ENCODE peak calls at places on chromosomes 7 and 10, in six cellular contexts. Y is astrocyte, U is glutamatergic neuron, X is heart left ventricle, G is WTC11, S is mesothelial cell of epicardium. W is an unnamed sample.

GRCh38 chr7:128886391-128887168 is 23.9 kb downstream of the ATP6V1F start:
- DNase-seq in S (no peak), G (no peak), U (no peak), Y (no peak), X (peak), W (no peak)

GRCh38 chr7:157612009-157612663 is 275.3 kb downstream of the DNAJB6 start:
- DNase-seq in U (no peak), Y (no peak), X (no peak), G (no peak), S (no peak), W (no peak)

GRCh38 chr10:90920986-90921643 is at the start of gene ANKRD1:
- DNase-seq in Y (peak), U (no peak), G (no peak), X (peak), S (no peak), W (no peak)

GRCh38 chr7:137329411-137329810 is 14.1 kb downstream of the PTN start:
- DNase-seq in S (no peak), Y (peak), X (no peak), U (no peak), G (no peak), W (no peak)

GRCh38 chr7:38550881-38551280 is 80.3 kb downstream of the AMPH start:
- DNase-seq in S (no peak), U (no peak), Y (peak), G (no peak), X (no peak), W (no peak)

GRCh38 chr7:40584667-40585433 is 450.0 kb downstream of the SUGCT start:
- DNase-seq in Y (peak), U (no peak), S (no peak), G (no peak), X (no peak), W (no peak)

GRCh38 chr7:149559711-149560110 is 62.1 kb upstream of the ZNF746 start:
- DNase-seq in S (no peak), X (no peak), U (no peak), Y (peak), G (no peak), W (no peak)

GRCh38 chr7:76069238-76069638 is 21.3 kb downstream of the MDH2 start:
- DNase-seq in Y (peak), X (peak), U (no peak), G (peak), S (no peak), W (no peak)

GRCh38 chr10:96740579-96741281 is 20.4 kb upstream of the PIK3AP1 start:
- DNase-seq in X (peak), S (no peak), G (no peak), Y (no peak), U (no peak), W (no peak)

GRCh38 chr10:84076047-84076388 is 63.3 kb upstream of the GHITM start:
- DNase-seq in G (no peak), X (no peak), U (no peak), Y (peak), S (no peak), W (no peak)

GRCh38 chr7:73909051-73909941 is 48.3 kb downstream of the TMEM270 start:
- DNase-seq in Y (no peak), X (no peak), G (no peak), S (no peak), U (no peak), W (no peak)

GRCh38 chr7:84104841-84105240 is 89.7 kb downstream of the SEMA3A start:
- DNase-seq in S (no peak), Y (no peak), U (no peak), G (no peak), X (no peak), W (no peak)

GRCh38 chr7:54542920-54543539 is 855 bp downstream of the VSTM2A start:
- DNase-seq in X (no peak), Y (peak), U (no peak), G (peak), S (no peak), W (no peak)

GRCh38 chr10:99280472-99280871 is 44.8 kb upstream of the HPSE2 start:
- DNase-seq in U (no peak), X (no peak), Y (no peak), G (no peak), S (no peak), W (no peak)

GRCh38 chr10:118827466-118828155 is 72.8 kb upstream of the CACUL1 start:
- DNase-seq in X (no peak), S (peak), Y (no peak), G (no peak), U (no peak), W (no peak)

GRCh38 chr10:104028146-104028545 is 57.5 kb downstream of the COL17A1 start:
- DNase-seq in G (peak), X (peak), Y (no peak), S (no peak), U (peak), W (no peak)

GRCh38 chr10:6746782-6747181 is 166.7 kb upstream of the PRKCQ start:
- DNase-seq in Y (no peak), G (no peak), X (no peak), U (no peak), S (no peak), W (no peak)

GRCh38 chr7:47594406-47594805 is 12.5 kb upstream of the TNS3 start:
- DNase-seq in G (no peak), U (no peak), Y (no peak), X (no peak), S (no peak), W (no peak)

GRCh38 chr10:80530816-80531215 is 6.9 kb upstream of the SH2D4B start:
- DNase-seq in Y (no peak), U (no peak), G (no peak), X (no peak), S (no peak), W (no peak)

GRCh38 chr10:43027331-43027955 is 49.4 kb upstream of the RET start:
- DNase-seq in Y (no peak), U (no peak), S (no peak), G (no peak), X (no peak), W (no peak)

GRCh38 chr10:49526624-49527023 is 12.3 kb downstream of the ERCC6 start:
- DNase-seq in U (no peak), G (no peak), S (no peak), Y (no peak), X (no peak), W (no peak)

GRCh38 chr10:123007558-123008378 is 827 bp downstream of the IKZF5 start:
- DNase-seq in Y (peak), S (no peak), U (no peak), G (no peak), X (no peak), W (peak)

GRCh38 chr10:132065491-132066105 is at the start of gene JAKMIP3:
- DNase-seq in G (peak), U (no peak), Y (peak), S (no peak), X (peak), W (no peak)

GRCh38 chr7:100137851-100138760 is 10.6 kb upstream of the LAMTOR4 start:
- DNase-seq in S (no peak), Y (no peak), X (no peak), G (no peak), U (no peak), W (no peak)

GRCh38 chr7:39145283-39145682 is 167.6 kb downstream of the POU6F2 start:
- DNase-seq in G (no peak), U (no peak), X (no peak), S (no peak), Y (no peak), W (no peak)

DNA sequence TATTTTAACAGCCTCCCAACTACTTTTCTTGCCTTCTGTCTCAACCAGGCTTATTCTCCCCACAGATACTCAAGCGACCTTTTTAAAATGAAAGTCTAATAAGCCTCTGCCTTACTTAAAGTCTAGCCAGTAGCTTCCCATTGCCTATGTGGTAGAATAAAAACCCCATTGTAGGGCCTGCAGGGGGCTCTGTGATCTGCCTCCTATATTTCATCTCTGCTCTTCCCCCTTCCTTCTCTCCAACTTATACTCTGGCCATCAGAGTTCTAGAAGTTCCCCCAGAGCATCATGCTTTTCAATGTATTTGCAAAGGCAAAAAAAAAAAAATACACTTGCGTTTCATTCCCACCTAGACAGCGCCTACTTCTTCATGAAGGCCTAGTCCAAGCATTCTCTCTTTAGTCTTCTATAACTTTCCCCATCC is 167.7 kb upstream of the ADO start:
- DNase-seq in X (no peak), U (no peak), Y (no peak), S (no peak), G (no peak), W (no peak)
- TF ChIP-seq CTCF in X (no peak), U (no peak), Y (peak), S (no peak), G (no peak), W (no peak)

DNA sequence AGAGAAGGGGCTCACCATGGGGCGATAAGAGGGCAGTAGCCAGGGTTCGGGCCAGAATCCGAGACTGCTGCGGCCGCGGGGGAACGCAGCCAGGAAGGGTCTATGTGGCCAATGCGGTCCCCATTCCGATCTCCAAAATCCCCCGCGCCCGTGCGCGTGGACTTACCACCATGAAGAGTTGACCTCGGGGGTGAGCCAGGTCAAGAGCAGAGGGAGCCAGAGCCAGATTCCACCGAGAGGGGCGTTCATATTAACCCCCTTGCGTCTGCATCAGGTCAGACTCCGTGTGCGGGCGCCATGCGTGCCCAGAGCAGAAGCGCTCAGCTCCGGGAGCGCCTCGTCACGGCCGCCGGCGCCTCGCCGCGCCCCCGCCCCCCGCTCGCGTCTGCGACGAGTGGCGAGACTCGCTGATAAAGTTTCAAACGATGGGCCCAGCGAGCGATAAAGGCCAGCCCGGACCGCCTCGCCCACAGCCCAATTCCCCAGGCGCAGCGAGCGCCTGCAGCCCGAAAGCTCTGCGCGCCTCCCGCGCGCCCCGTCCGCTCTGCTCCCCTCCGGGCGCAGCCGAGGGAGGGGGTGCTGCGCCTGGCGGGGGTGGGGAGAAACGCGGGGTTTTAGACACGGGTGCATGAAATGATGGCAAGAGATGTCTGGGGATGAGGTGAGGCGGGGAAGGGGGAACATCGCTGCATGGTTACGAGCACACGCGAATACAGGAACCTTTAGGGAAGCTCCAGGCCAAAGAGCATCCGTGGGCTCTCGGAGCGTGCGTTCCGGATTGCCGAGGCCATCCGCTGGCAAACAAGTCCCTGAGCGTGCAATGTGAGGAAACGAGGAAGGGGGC is at the start of gene WNT2:
- DNase-seq in U (peak), G (peak), X (no peak), S (no peak), Y (no peak), W (no peak)
- TF ChIP-seq CTCF in U (no peak), G (no peak), X (no peak), S (no peak), Y (no peak), W (no peak)

DNA sequence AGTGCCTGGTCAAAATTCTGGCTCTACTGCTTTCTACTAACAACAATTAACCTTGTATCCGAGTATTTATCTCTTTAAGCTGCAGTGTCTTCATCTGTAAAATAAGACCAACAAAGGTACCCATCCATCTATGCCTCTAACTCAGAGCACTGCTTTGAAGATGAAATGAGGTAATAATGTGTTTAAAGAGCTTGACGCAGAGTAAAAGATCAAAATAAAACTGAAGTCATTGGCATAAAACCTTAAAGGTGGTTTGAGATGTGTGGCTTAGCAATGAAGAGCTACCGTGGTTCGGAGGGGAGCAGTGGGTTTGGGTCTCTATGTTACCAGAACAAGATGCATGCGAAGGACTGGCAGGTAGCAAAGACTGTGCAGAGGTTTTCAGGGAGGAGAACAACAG is 16.1 kb upstream of the PRF1 start:
- DNase-seq in U (no peak), G (no peak), S (no peak), X (no peak), Y (peak), W (no peak)
- TF ChIP-seq CTCF in U (no peak), G (no peak), S (no peak), X (no peak), Y (no peak), W (no peak)

DNA sequence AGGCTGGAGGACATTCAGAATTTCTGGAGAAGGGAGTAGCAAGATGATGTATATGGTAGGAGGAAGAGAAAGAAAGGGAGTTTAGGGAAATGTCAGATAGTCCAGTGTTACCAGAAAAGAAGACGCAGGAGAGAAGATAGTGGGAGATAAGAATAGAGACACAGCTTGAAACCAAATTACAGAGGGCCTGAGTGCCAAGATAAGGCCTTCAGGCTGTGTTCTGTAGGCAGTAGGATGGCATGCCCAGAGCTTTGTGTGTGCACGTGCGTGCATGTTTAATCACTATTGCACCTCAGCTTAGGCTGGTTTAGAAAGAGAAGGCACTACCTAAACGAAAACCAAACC is 36.0 kb upstream of the BHLHA15 start:
- DNase-seq in X (no peak), U (no peak), Y (no peak), S (no peak), G (no peak), W (no peak)
- TF ChIP-seq CTCF in X (no peak), U (no peak), Y (no peak), S (no peak), G (no peak), W (no peak)

DNA sequence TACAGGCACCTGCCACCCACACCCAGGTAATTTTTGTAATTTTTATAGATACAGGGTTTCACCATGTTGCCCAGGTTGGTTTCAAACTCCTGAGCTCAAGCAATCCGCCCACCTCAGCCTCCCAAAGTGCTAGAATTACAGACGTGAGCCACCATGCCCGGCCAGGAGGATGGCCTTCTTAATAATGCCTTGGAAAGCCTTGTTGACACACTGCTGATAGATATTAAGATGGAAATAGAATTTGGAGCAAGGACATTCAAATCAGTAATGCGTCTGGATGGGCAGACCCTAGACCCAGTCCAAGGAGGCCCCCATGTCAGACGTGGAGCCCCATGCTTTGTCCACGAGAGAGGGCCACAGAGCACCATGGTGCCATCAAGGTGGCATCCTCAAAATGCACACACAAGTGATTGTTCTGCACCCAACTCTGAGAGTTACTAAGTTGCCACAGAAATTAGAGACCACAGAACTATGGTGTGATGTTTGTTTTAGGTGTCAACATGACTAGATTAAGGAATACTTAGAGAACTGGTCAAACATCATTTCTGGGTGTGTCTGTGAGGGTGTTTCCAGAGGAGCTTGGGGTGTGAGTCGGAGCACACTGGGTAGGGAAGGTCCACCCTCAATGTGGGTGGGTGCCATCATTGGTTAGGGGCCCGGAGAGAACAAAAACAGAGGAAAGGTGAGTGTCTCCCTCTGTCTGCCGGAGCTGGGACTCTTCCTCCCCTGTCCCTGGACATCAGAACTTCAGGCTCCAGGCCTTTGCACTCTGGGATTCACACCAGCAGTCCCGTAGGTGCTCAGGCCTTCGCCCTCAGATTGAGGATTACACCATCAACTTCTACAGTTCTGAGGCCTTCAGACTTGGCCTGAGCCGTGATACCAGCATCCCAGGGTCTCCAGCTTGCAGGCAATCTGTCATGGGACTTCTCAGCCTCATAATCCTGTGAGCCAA is 34.5 kb downstream of the EBF3 start:
- DNase-seq in S (no peak), Y (no peak), X (peak), G (peak), U (peak), W (no peak)
- TF ChIP-seq CTCF in S (no peak), Y (no peak), X (no peak), G (no peak), U (no peak), W (no peak)

GRCh38 chr7:2647594-2648172 is 15.9 kb downstream of the TTYH3 start:
- DNase-seq in Y (no peak), G (no peak), X (no peak), U (no peak), S (no peak), W (no peak)

GRCh38 chr7:2644514-2645273 is 12.9 kb downstream of the TTYH3 start:
- DNase-seq in U (no peak), G (no peak), X (peak), Y (no peak), S (no peak), W (no peak)

GRCh38 chr7:2646680-2647571 is 15.1 kb downstream of the TTYH3 start:
- DNase-seq in U (no peak), Y (no peak), X (no peak), G (peak), S (no peak), W (no peak)

GRCh38 chr7:2645274-2645868 is 13.6 kb downstream of the TTYH3 start:
- DNase-seq in U (no peak), X (no peak), G (no peak), Y (no peak), S (no peak), W (peak)

DNA sequence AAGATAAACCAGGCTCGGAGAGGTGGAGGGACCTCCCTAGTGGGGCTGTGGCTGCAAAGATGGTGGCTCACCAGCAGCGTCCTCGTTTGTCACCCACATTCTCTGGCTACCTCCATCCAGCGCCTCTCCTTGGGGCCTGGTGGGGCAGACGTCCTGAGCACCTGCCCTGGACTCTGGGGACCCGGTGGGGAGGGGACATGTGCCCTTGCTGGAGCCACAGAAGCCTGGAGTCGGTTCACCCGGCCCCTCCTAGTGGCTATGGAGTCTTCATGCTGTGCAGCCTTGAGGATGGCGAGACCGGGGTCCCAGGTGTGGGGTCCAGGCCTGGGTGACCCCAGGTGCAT is 14.5 kb downstream of the TTYH3 start:
- DNase-seq in X (no peak), G (no peak), U (no peak), S (no peak), Y (no peak), W (no peak)
- TF ChIP-seq CTCF in X (no peak), G (no peak), U (no peak), S (no peak), Y (no peak), W (no peak)

GRCh38 chr7:151696738-151697514 is 177.2 kb upstream of the RHEB start:
- DNase-seq in S (no peak), X (no peak), U (peak), Y (no peak), G (peak), W (no peak)
- TF ChIP-seq CTCF in S (no peak), X (no peak), U (no peak), Y (no peak), G (no peak), W (no peak)